ENCODE peak calls at places on chromosomes 4 and X, in five cellular contexts. D, T, R, L and V are unnamed samples.

GRCh38 chr4:25100156-25100555 is 60.1 kb downstream of the SEPSECS start:
- DNase-seq in L (no peak), D (no peak), R (no peak), T (no peak), V (no peak)

GRCh38 chr4:184384056-184384809 is 90.1 kb downstream of the IRF2 start:
- DNase-seq in L (no peak), D (no peak), R (peak), T (no peak), V (peak)

GRCh38 chr4:127965803-127966175 is 583 bp downstream of the ABHD18 start:
- DNase-seq in L (no peak), D (peak), R (peak), T (peak), V (no peak)

GRCh38 chr4:99293357-99293756 is 2.6 kb upstream of the ADH1A start:
- DNase-seq in L (no peak), T (no peak), R (no peak), D (no peak), V (no peak)

GRCh38 chr4:26343041-26343403 is 22.2 kb downstream of the RBPJ start:
- DNase-seq in R (peak), L (no peak), D (no peak), T (no peak), V (no peak)

GRCh38 chr4:104420766-104421165 is 73.9 kb downstream of the CXXC4 start:
- DNase-seq in T (no peak), L (peak), D (no peak), R (no peak), V (peak)

GRCh38 chr4:88600129-88600849 is 8.0 kb downstream of the HERC3 start:
- DNase-seq in L (no peak), R (peak), T (no peak), D (no peak), V (no peak)

GRCh38 chr4:144627663-144628076 is 18.3 kb upstream of the HHIP start:
- DNase-seq in T (no peak), L (no peak), R (no peak), D (no peak), V (no peak)

GRCh38 chr4:48031802-48032525 is 15.4 kb downstream of the NIPAL1 start:
- DNase-seq in R (peak), T (no peak), D (no peak), L (no peak), V (no peak)

GRCh38 chr4:46445689-46446339 is 55.9 kb upstream of the GABRA2 start:
- DNase-seq in R (no peak), L (no peak), T (no peak), D (no peak), V (no peak)

GRCh38 chr4:72546456-72546855 is 22.6 kb downstream of the ADAMTS3 start:
- DNase-seq in L (no peak), T (no peak), D (no peak), R (peak), V (no peak)

GRCh38 chrX:99494668-99495067 is 915.4 kb downstream of the PCDH19 start:
- DNase-seq in D (no peak), R (no peak), L (no peak), T (no peak), V (no peak)

GRCh38 chr4:56374956-56375355 is 12.3 kb downstream of the AASDH start:
- DNase-seq in D (no peak), L (no peak), T (no peak), R (no peak), V (no peak)

GRCh38 chr4:137768196-137768595 is 235.9 kb upstream of the PCDH18 start:
- DNase-seq in D (no peak), R (peak), L (no peak), T (no peak), V (no peak)

GRCh38 chr4:136505020-136505419 is 1027.3 kb downstream of the PCDH18 start:
- DNase-seq in R (no peak), D (no peak), L (no peak), T (no peak), V (peak)

GRCh38 chrX:151985955-151986354 is 11.5 kb upstream of the GABRE start:
- DNase-seq in T (no peak), R (peak), D (no peak), L (no peak), V (no peak)

GRCh38 chrX:37667141-37667540 is 18.4 kb upstream of the XK start:
- DNase-seq in L (no peak), D (no peak), R (no peak), T (no peak), V (no peak)

GRCh38 chr4:187422655-187423054 is 572.9 kb upstream of the ZFP42 start:
- DNase-seq in R (no peak), T (no peak), D (no peak), L (no peak), V (no peak)

GRCh38 chr4:147732516-147733193 is 767 bp downstream of the ARHGAP10 start:
- DNase-seq in T (peak), L (peak), R (peak), D (no peak), V (peak)

GRCh38 chr4:128256539-128256938 is 31.1 kb downstream of the PGRMC2 start:
- DNase-seq in L (no peak), D (no peak), R (no peak), T (no peak), V (no peak)

GRCh38 chrX:101231080-101231479 is 11.5 kb downstream of the DRP2 start:
- DNase-seq in T (no peak), L (no peak), R (no peak), D (no peak), V (no peak)

GRCh38 chrX:95318882-95319281 is 1365.8 kb upstream of the DIAPH2 start:
- DNase-seq in R (peak), L (no peak), T (peak), D (no peak), V (peak)

GRCh38 chr4:160159457-160159856 is 1056.6 kb downstream of the RAPGEF2 start:
- DNase-seq in R (no peak), D (no peak), L (no peak), T (no peak), V (no peak)

GRCh38 chr4:11765849-11766453 is 337.3 kb upstream of the HS3ST1 start:
- DNase-seq in T (peak), R (peak), L (peak), D (peak), V (peak)

GRCh38 chr4:110480031-110480549 is 4.1 kb downstream of the ENPEP start:
- DNase-seq in R (peak), D (no peak), T (no peak), L (no peak), V (no peak)

GRCh38 chr4:20572976-20573375 is 127.3 kb upstream of the PACRGL start:
- DNase-seq in D (no peak), L (peak), R (no peak), T (no peak), V (peak)

GRCh38 chr4:65367306-65367705 is 303.0 kb downstream of the EPHA5 start:
- DNase-seq in L (no peak), R (peak), D (no peak), T (no peak), V (no peak)

GRCh38 chr4:83438719-83439118 is 16.9 kb downstream of the HELQ start:
- DNase-seq in L (no peak), T (no peak), D (no peak), R (peak), V (no peak)

GRCh38 chrX:21725498-21725897 is 32.4 kb downstream of the SMPX start:
- DNase-seq in L (no peak), T (no peak), R (peak), D (peak), V (peak)

GRCh38 chr4:93814722-93815121 is 13.8 kb upstream of the ATOH1 start:
- DNase-seq in D (no peak), T (no peak), R (no peak), L (no peak), V (no peak)

GRCh38 chr4:156954598-156954997 is 17.0 kb downstream of the PDGFC start:
- DNase-seq in R (no peak), L (no peak), T (no peak), D (no peak), V (no peak)

GRCh38 chr4:109953556-109953955 is 40.9 kb downstream of the EGF start:
- DNase-seq in T (no peak), L (no peak), R (peak), D (no peak), V (no peak)

GRCh38 chr4:106986486-106986885 is 49.6 kb downstream of the DKK2 start:
- DNase-seq in R (peak), L (no peak), T (no peak), D (no peak), V (no peak)

GRCh38 chrX:135572436-135572835 is 52.0 kb downstream of the INTS6L start:
- DNase-seq in D (no peak), R (peak), L (no peak), T (no peak), V (no peak)

GRCh38 chr4:99965173-99965572 is 15.1 kb upstream of the H2AZ1 start:
- DNase-seq in T (no peak), L (no peak), R (no peak), D (no peak), V (no peak)

GRCh38 chr4:53914313-53915016 is 149.9 kb downstream of the CHIC2 start:
- DNase-seq in L (no peak), R (peak), T (no peak), D (no peak), V (no peak)

GRCh38 chrX:101430457-101431078 is 22.5 kb downstream of the HNRNPH2 start:
- DNase-seq in R (peak), L (no peak), D (no peak), T (no peak), V (no peak)

GRCh38 chr4:45284400-45285085 is 558.2 kb upstream of the GNPDA2 start:
- DNase-seq in L (no peak), R (no peak), D (no peak), T (no peak), V (no peak)

GRCh38 chr4:182179105-182179504 is 64.1 kb upstream of the TENM3 start:
- DNase-seq in T (no peak), D (no peak), R (peak), L (peak), V (peak)

GRCh38 chrX:115330498-115331138 is 41.1 kb downstream of the LUZP4 start:
- DNase-seq in R (peak), L (no peak), T (peak), D (peak), V (peak)
- H3K4me2 ChIP-seq in R (peak), L (no peak), T (no peak), D (peak), V (peak)

GRCh38 chr4:102560115-102560514 is 59.0 kb downstream of the NFKB1 start:
- DNase-seq in R (no peak), T (no peak), L (no peak), D (no peak), V (no peak)
- H3K4me2 ChIP-seq in R (no peak), T (no peak), L (no peak), D (no peak), V (no peak)

GRCh38 chr4:28449080-28449479 is 1588.4 kb downstream of the STIM2 start:
- DNase-seq in D (no peak), L (no peak), T (no peak), R (peak), V (no peak)
- H3K4me2 ChIP-seq in D (no peak), L (no peak), T (no peak), R (peak), V (no peak)

GRCh38 chrX:2829066-2829430 is 318 bp downstream of the GYG2 start:
- DNase-seq in L (peak), D (no peak), T (peak), R (no peak), V (peak)
- H3K4me2 ChIP-seq in L (peak), D (no peak), T (no peak), R (no peak), V (peak)

DNA sequence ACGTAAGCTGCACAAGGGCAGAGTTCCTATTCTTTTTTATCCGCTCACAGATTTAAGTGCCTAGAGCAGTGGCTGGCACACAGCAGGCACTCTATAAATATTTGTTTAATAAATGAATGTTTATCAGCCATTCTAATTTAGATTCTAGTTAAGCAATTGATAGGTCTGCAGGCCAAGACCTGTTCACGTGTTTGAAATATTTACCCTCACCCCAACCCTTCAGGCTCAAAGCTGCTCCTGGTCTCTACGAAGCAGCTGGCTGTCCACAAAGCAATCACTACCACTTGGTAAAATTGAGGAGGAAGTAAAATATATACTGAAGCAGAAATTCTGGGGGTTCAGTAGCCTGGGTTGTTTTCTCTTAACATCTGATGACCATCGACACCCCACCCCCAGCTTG is 158.1 kb downstream of the MGST2 start:
- DNase-seq in T (no peak), D (no peak), L (no peak), R (no peak), V (no peak)
- H3K4me2 ChIP-seq in T (no peak), D (no peak), L (no peak), R (no peak), V (peak)

GRCh38 chrX:2578864-2579263 is 78.1 kb upstream of the DHRSX start:
- DNase-seq in D (no peak), L (no peak), T (no peak), R (no peak), V (no peak)
- H3K4me2 ChIP-seq in D (no peak), L (no peak), T (no peak), R (no peak), V (no peak)

DNA sequence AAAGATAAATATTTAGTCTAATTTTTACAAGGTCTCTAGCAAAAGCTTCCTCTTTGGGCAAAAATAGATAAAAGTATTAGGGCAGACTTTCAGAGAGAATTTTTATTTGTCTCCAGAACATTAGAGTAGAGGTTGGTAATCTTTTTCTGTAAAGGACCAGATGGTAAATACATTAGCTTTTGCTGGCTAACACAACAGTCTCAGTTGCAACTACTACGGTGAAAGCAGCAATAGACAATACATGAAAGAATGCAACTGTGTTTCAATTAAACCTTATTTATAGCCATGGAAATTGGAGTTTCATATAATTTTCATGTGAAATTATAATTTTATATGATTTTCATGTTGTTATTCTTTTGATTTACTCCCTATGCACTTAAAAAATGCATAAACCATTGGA is 15.8 kb upstream of the ADGRA3 start:
- DNase-seq in R (no peak), D (no peak), T (no peak), L (no peak), V (no peak)
- H3K4me2 ChIP-seq in R (no peak), D (no peak), T (no peak), L (no peak), V (no peak)

GRCh38 chr4:129488427-129488826 is 392.5 kb downstream of the C4orf33 start:
- DNase-seq in R (no peak), T (no peak), D (no peak), L (no peak), V (no peak)
- H3K4me2 ChIP-seq in R (no peak), T (no peak), D (no peak), L (no peak), V (no peak)

DNA sequence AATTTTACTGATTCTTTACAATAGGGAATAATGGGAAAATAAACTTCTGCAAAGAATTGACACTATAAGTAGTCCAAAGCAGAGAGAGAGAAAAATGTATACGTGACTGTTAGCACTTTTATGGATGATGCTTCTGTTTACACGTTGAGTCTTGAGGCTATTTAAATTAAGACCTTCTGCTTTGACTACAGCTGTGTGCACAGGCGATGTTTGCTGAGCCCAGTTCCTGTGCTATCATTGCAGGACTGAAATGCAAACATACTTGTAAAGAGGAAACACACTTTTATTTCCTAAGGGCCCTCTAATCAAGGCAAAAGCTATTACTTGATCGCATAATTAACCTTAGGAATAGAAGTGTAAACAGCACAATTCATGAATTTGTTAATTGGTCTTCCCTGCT is 227.0 kb downstream of the FBXW7 start:
- DNase-seq in D (no peak), T (no peak), R (no peak), L (no peak), V (no peak)
- H3K4me2 ChIP-seq in D (no peak), T (no peak), R (no peak), L (no peak), V (no peak)